ENCODE peak calls at places on chromosome 10, in five cellular contexts. D is AML-193; T is fibroblast of mammary gland; Q is CD8-positive, alpha-beta T cell; S is occipital lobe. R is an unnamed sample.

GRCh38 chr10:113572520-113573290 is 19.9 kb downstream of the HABP2 start:
- DNase-seq in D (no peak), S (no peak), T (no peak), Q (no peak), R (no peak)

GRCh38 chr10:31288001-31288400 is 31.0 kb upstream of the ZEB1 start:
- DNase-seq in D (no peak), T (no peak), Q (no peak), S (no peak), R (no peak)

GRCh38 chr10:97332586-97333350 is 1.8 kb downstream of the FRAT2 start:
- DNase-seq in Q (no peak), D (peak; percentile 22), S (peak; percentile 40), T (peak; percentile 90), R (no peak)

GRCh38 chr10:29099001-29099400 is 189.9 kb upstream of the LYZL1 start:
- DNase-seq in T (no peak), D (no peak), Q (no peak), S (no peak), R (no peak)

GRCh38 chr10:62007145-62007544 is 105.6 kb downstream of the ARID5B start:
- DNase-seq in T (no peak), S (no peak), Q (no peak), D (no peak), R (no peak)

GRCh38 chr10:74190494-74190893 is 39.5 kb downstream of the ADK start:
- DNase-seq in T (no peak), Q (no peak), D (no peak), S (no peak), R (no peak)

GRCh38 chr10:94361161-94361794 is 1.5 kb downstream of the NOC3L start:
- DNase-seq in D (peak; percentile 40), S (no peak), Q (no peak), T (peak; percentile 30), R (no peak)

GRCh38 chr10:72261323-72262018 is 12.3 kb upstream of the DDIT4 start:
- DNase-seq in S (no peak), Q (no peak), T (no peak), D (no peak), R (peak; percentile 10)

R was measured in T-helper 2 cell.